ENCODE peak calls at places on chromosome 18, in four cellular contexts. B, T, R and W are unnamed samples.
A peak's percentile ranks its signal among the peaks of the same experiment; 100 is the strongest.

GRCh38 chr18:52869349-52869923 is 529.4 kb downstream of the DCC start:
- DNase-seq in B (no peak), R (no peak), T (no peak), W (no peak)

GRCh38 chr18:8741524-8741923 is 36.2 kb downstream of the MTCL1 start:
- DNase-seq in R (no peak), T (no peak), B (no peak), W (no peak)

GRCh38 chr18:12770469-12771219 is 67.8 kb downstream of the PSMG2 start:
- DNase-seq in T (no peak), B (no peak), R (no peak), W (peak; percentile 10)

GRCh38 chr18:11995445-11996189 is 14.3 kb downstream of the IMPA2 start:
- DNase-seq in T (no peak), B (peak; percentile 87), R (peak; percentile 21), W (peak; percentile 75)

GRCh38 chr18:44773640-44774155 is 93.0 kb downstream of the SETBP1 start:
- DNase-seq in T (no peak), R (no peak), B (no peak), W (no peak)

GRCh38 chr18:9062418-9062751 is 40.1 kb upstream of the NDUFV2 start:
- DNase-seq in R (no peak), T (no peak), B (no peak), W (no peak)

GRCh38 chr18:8341481-8342230 is 267.6 kb upstream of the RAB12 start:
- DNase-seq in T (no peak), R (no peak), B (no peak), W (no peak)

GRCh38 chr18:44229693-44230108 is 451.0 kb upstream of the SETBP1 start:
- DNase-seq in B (no peak), R (no peak), T (no peak), W (no peak)

GRCh38 chr18:73043231-73044000 is 175.6 kb upstream of the NETO1 start:
- DNase-seq in T (no peak), B (no peak), R (no peak), W (no peak)

GRCh38 chr18:78683191-78684010 is 296.2 kb upstream of the SALL3 start:
- DNase-seq in B (no peak), T (no peak), R (no peak), W (no peak)

GRCh38 chr18:62877448-62878221 is 162.3 kb downstream of the PHLPP1 start:
- DNase-seq in R (no peak), T (no peak), B (no peak), W (no peak)

GRCh38 chr18:78949216-78949615 is 30.4 kb upstream of the SALL3 start:
- DNase-seq in B (no peak), R (no peak), T (no peak), W (no peak)

GRCh38 chr18:9919564-9920232 is 5.9 kb downstream of the VAPA start:
- DNase-seq in T (no peak), B (no peak), R (no peak), W (no peak)

GRCh38 chr18:50143295-50143694 is 51.7 kb downstream of the MYO5B start:
- DNase-seq in B (no peak), R (no peak), T (no peak), W (no peak)

GRCh38 chr18:79657342-79657996 is 22.1 kb upstream of the CTDP1 start:
- DNase-seq in R (no peak), B (no peak), T (no peak), W (no peak)

GRCh38 chr18:32328379-32328778 is 138.5 kb downstream of the MEP1B start:
- DNase-seq in T (no peak), R (no peak), B (no peak), W (no peak)

GRCh38 chr18:79927597-79928562 is 23.6 kb downstream of the SLC66A2 start:
- DNase-seq in R (no peak), T (no peak), B (no peak), W (peak; percentile 42)

GRCh38 chr18:1308686-1309085 is 404.0 kb downstream of the ADCYAP1 start:
- DNase-seq in T (no peak), R (no peak), B (no peak), W (no peak)

GRCh38 chr18:3094355-3094684 is 81.4 kb upstream of the LPIN2 start:
- DNase-seq in R (no peak), T (no peak), B (no peak), W (no peak)

GRCh38 chr18:45166341-45167108 is 448.8 kb upstream of the SLC14A2 start:
- DNase-seq in B (no peak), R (no peak), T (no peak), W (no peak)

GRCh38 chr18:69658137-69658536 is 257.4 kb downstream of the DOK6 start:
- DNase-seq in R (no peak), T (no peak), B (no peak), W (no peak)

GRCh38 chr18:23629444-23629946 is 33.2 kb downstream of the ANKRD29 start:
- DNase-seq in T (no peak), R (no peak), B (peak; percentile 71), W (no peak)

GRCh38 chr18:46711444-46711863 is 45.4 kb downstream of the ST8SIA5 start:
- DNase-seq in B (no peak), T (no peak), R (no peak), W (no peak)

GRCh38 chr18:69097349-69097748 is 299.5 kb downstream of the CCDC102B start:
- DNase-seq in R (no peak), B (no peak), T (no peak), W (no peak)

GRCh38 chr18:53909668-53910067 is 314.8 kb downstream of the MBD2 start:
- DNase-seq in B (peak; percentile 4), R (no peak), T (no peak), W (no peak)

GRCh38 chr18:10681581-10682367 is 155.9 kb downstream of the NAPG start:
- DNase-seq in T (no peak), R (no peak), B (no peak), W (no peak)